ENCODE peak calls at places on chromosomes 7 and 10, in ten cellular contexts. O is body of pancreas; W is CD4-positive, alpha-beta memory T cell; C is GM23338; X is DMS79; S is OCI-LY7; M is GM23248; U is kidney tubule cell; E is AG08396; Q is nucleus accumbens. G is an unnamed sample.

GRCh38 chr10:110498087-110498981 is 627 bp downstream of the DUSP5 start:
- DNase-seq in O (peak; percentile 52), W (peak; percentile 68), C (peak; percentile 58), X (no peak), S (peak; percentile 44), M (peak; percentile 87), U (peak; percentile 67), E (peak; percentile 56), Q (peak; percentile 44), G (peak; percentile 52)

GRCh38 chr7:87877641-87878040 is 1.3 kb downstream of the DBF4 start:
- DNase-seq in O (no peak), W (no peak), C (no peak), X (no peak), S (no peak), M (peak; percentile 26), U (no peak), E (no peak), Q (no peak), G (no peak)

GRCh38 chr10:48214701-48215100 is 59.8 kb downstream of the FRMPD2 start:
- DNase-seq in O (no peak), W (no peak), C (no peak), X (no peak), S (no peak), M (no peak), U (no peak), E (no peak), Q (no peak), G (no peak)

GRCh38 chr10:44976352-44977198 is 2.0 kb downstream of the DEPP1 start:
- DNase-seq in O (no peak), W (no peak), C (no peak), X (no peak), S (no peak), M (no peak), U (no peak), E (no peak), Q (no peak), G (no peak)

GRCh38 chr10:21993360-21994001 is 10.0 kb downstream of the DNAJC1 start:
- DNase-seq in O (no peak), W (no peak), C (peak; percentile 24), X (no peak), S (peak; percentile 33), M (peak; percentile 51), U (peak; percentile 49), E (no peak), Q (no peak), G (peak; percentile 26)

GRCh38 chr10:125023862-125024495 is 82.1 kb downstream of the ZRANB1 start:
- DNase-seq in O (peak; percentile 65), W (no peak), C (no peak), X (peak; percentile 30), S (no peak), M (peak; percentile 43), U (no peak), E (no peak), Q (no peak), G (no peak)

GRCh38 chr10:3321123-3321522 is 148.5 kb upstream of the PITRM1 start:
- DNase-seq in O (no peak), W (no peak), C (no peak), X (no peak), S (no peak), M (no peak), U (no peak), E (no peak), Q (no peak), G (no peak)

GRCh38 chr7:114900127-114900526 is 21.8 kb upstream of the MDFIC start:
- DNase-seq in O (no peak), W (no peak), C (no peak), X (no peak), S (no peak), M (no peak), U (no peak), E (no peak), Q (no peak), G (no peak)

GRCh38 chr10:926075-926698 is 5.3 kb downstream of the LARP4B start:
- DNase-seq in O (no peak), W (no peak), C (no peak), X (no peak), S (no peak), M (no peak), U (no peak), E (no peak), Q (no peak), G (peak; percentile 44)

GRCh38 chr7:2106920-2107319 is 125.8 kb downstream of the MAD1L1 start:
- DNase-seq in O (no peak), W (no peak), C (no peak), X (peak; percentile 62), S (no peak), M (peak; percentile 40), U (peak; percentile 3), E (peak; percentile 37), Q (no peak), G (peak; percentile 95)

GRCh38 chr7:1087952-1088920 is at the start of gene GPER1:
- DNase-seq in O (peak; percentile 68), W (no peak), C (peak; percentile 37), X (peak; percentile 25), S (peak; percentile 38), M (peak; percentile 83), U (peak; percentile 53), E (peak; percentile 83), Q (peak; percentile 44), G (peak; percentile 15)

GRCh38 chr7:40015790-40016296 is 65.8 kb downstream of the CDK13 start:
- DNase-seq in O (peak; percentile 32), W (no peak), C (no peak), X (peak; percentile 67), S (peak; percentile 7), M (peak; percentile 48), U (peak; percentile 72), E (peak; percentile 15), Q (no peak), G (peak; percentile 3)